ENCODE peak calls at places on chromosomes 13 and 19, in ten cellular contexts. B, E, I, T, S, Q, A, X, C and J are unnamed samples.

GRCh38 chr19:35559281-35559659 is 4.2 kb downstream of the ATP4A start:
- DNase-seq in B (no peak), E (no peak), I (no peak), T (no peak), S (peak; percentile 18), Q (no peak), A (no peak), X (no peak), C (no peak), J (no peak)

GRCh38 chr13:114125589-114125988 is 6.8 kb downstream of the RASA3 start:
- DNase-seq in B (no peak), E (no peak), I (no peak), T (no peak), S (no peak), Q (no peak), A (no peak), X (no peak), C (no peak), J (no peak)

GRCh38 chr19:19110410-19111137 is 27.7 kb downstream of the TMEM161A start:
- DNase-seq in B (no peak), E (no peak), I (no peak), T (no peak), S (no peak), Q (no peak), A (no peak), X (no peak), C (no peak), J (no peak)

GRCh38 chr13:49373699-49374098 is 70.2 kb downstream of the CAB39L start:
- DNase-seq in B (no peak), E (no peak), I (no peak), T (no peak), S (no peak), Q (no peak), A (no peak), X (no peak), C (no peak), J (no peak)

GRCh38 chr19:1189419-1189818 is 15.4 kb upstream of the SBNO2 start:
- DNase-seq in B (no peak), E (no peak), I (no peak), T (no peak), S (no peak), Q (no peak), A (no peak), X (no peak), C (no peak), J (no peak)

GRCh38 chr13:22114630-22115311 is 443.9 kb downstream of the FGF9 start:
- DNase-seq in B (no peak), E (no peak), I (no peak), T (peak; percentile 24), S (peak; percentile 94), Q (no peak), A (peak; percentile 19), X (no peak), C (no peak), J (no peak)

GRCh38 chr13:47592256-47592655 is 408.8 kb downstream of the SUCLA2 start:
- DNase-seq in B (no peak), E (no peak), I (no peak), T (no peak), S (no peak), Q (no peak), A (no peak), X (no peak), C (no peak), J (no peak)

GRCh38 chr19:46634045-46634655 is 1.9 kb downstream of the GNG8 start:
- DNase-seq in B (no peak), E (peak; percentile 97), I (peak; percentile 92), T (peak; percentile 95), S (peak; percentile 77), Q (peak; percentile 54), A (peak; percentile 89), X (peak; percentile 87), C (peak; percentile 69), J (peak; percentile 83)

GRCh38 chr19:51687791-51688664 is 5.1 kb upstream of the SPACA6 start:
- DNase-seq in B (peak; percentile 36), E (peak; percentile 68), I (peak; percentile 67), T (no peak), S (peak; percentile 58), Q (no peak), A (no peak), X (peak; percentile 68), C (peak; percentile 39), J (peak; percentile 70)

GRCh38 chr19:1155352-1156304 is 18.4 kb downstream of the SBNO2 start:
- DNase-seq in B (no peak), E (no peak), I (no peak), T (no peak), S (no peak), Q (no peak), A (no peak), X (no peak), C (no peak), J (peak; percentile 36)

GRCh38 chr13:34294483-34295129 is 476.7 kb downstream of the RFC3 start:
- DNase-seq in B (no peak), E (no peak), I (no peak), T (no peak), S (no peak), Q (no peak), A (no peak), X (no peak), C (no peak), J (no peak)

GRCh38 chr13:64471916-64472315 is 2758.2 kb downstream of the PCDH9 start:
- DNase-seq in B (no peak), E (peak; percentile 11), I (no peak), T (no peak), S (peak; percentile 27), Q (peak; percentile 30), A (no peak), X (no peak), C (no peak), J (peak; percentile 5)

GRCh38 chr13:73748404-73748803 is 385.8 kb downstream of the KLF12 start:
- DNase-seq in B (no peak), E (no peak), I (no peak), T (no peak), S (no peak), Q (no peak), A (no peak), X (no peak), C (no peak), J (no peak)

GRCh38 chr19:16325671-16326400 is 1.2 kb downstream of the KLF2 start:
- DNase-seq in B (peak; percentile 55), E (no peak), I (peak; percentile 61), T (peak; percentile 62), S (no peak), Q (no peak), A (no peak), X (peak; percentile 53), C (no peak), J (peak; percentile 10)

GRCh38 chr13:46743191-46743590 is 53.8 kb downstream of the ESD start:
- DNase-seq in B (no peak), E (no peak), I (no peak), T (no peak), S (no peak), Q (no peak), A (no peak), X (no peak), C (no peak), J (no peak)

GRCh38 chr13:95128045-95128643 is 173.1 kb downstream of the ABCC4 start:
- DNase-seq in B (peak; percentile 3), E (peak; percentile 10), I (no peak), T (no peak), S (no peak), Q (no peak), A (no peak), X (no peak), C (no peak), J (no peak)

GRCh38 chr19:35879770-35880317 is 11.5 kb downstream of the APLP1 start:
- DNase-seq in B (peak; percentile 52), E (peak; percentile 98), I (peak; percentile 84), T (peak; percentile 68), S (peak; percentile 89), Q (peak; percentile 84), A (no peak), X (peak; percentile 81), C (peak; percentile 74), J (peak; percentile 81)

GRCh38 chr13:89066868-89067466 is 1395.8 kb downstream of the SLITRK5 start:
- DNase-seq in B (no peak), E (peak; percentile 0), I (no peak), T (peak; percentile 8), S (peak; percentile 55), Q (no peak), A (no peak), X (no peak), C (no peak), J (peak; percentile 18)

GRCh38 chr19:21134934-21135366 is 6.9 kb upstream of the ZNF431 start:
- DNase-seq in B (no peak), E (no peak), I (no peak), T (no peak), S (no peak), Q (no peak), A (no peak), X (no peak), C (no peak), J (no peak)

GRCh38 chr19:47687906-47688305 is 25.3 kb upstream of the EHD2 start:
- DNase-seq in B (no peak), E (no peak), I (no peak), T (no peak), S (no peak), Q (no peak), A (no peak), X (no peak), C (no peak), J (no peak)

GRCh38 chr13:98688373-98688772 is 64.1 kb downstream of the SLC15A1 start:
- DNase-seq in B (no peak), E (no peak), I (no peak), T (no peak), S (no peak), Q (no peak), A (no peak), X (no peak), C (no peak), J (no peak)

GRCh38 chr19:45456500-45456815 is 11.3 kb upstream of the FOSB start:
- DNase-seq in B (no peak), E (no peak), I (no peak), T (no peak), S (no peak), Q (no peak), A (no peak), X (no peak), C (no peak), J (no peak)

GRCh38 chr19:37817180-37817911 is 38.0 kb upstream of the ZNF573 start:
- DNase-seq in B (peak; percentile 44), E (no peak), I (peak; percentile 83), T (peak; percentile 21), S (no peak), Q (peak; percentile 14), A (no peak), X (peak; percentile 77), C (peak; percentile 40), J (peak; percentile 29)

GRCh38 chr13:30608364-30608763 is 9.4 kb upstream of the USPL1 start:
- DNase-seq in B (no peak), E (no peak), I (no peak), T (no peak), S (no peak), Q (no peak), A (no peak), X (no peak), C (no peak), J (no peak)

GRCh38 chr13:75637101-75637774 is 1.1 kb downstream of the LMO7 start:
- DNase-seq in B (no peak), E (no peak), I (no peak), T (no peak), S (no peak), Q (no peak), A (no peak), X (no peak), C (no peak), J (no peak)

GRCh38 chr19:28074773-28075172 is 1138.2 kb downstream of the UQCRFS1 start:
- DNase-seq in B (no peak), E (no peak), I (no peak), T (no peak), S (no peak), Q (no peak), A (no peak), X (no peak), C (no peak), J (no peak)

GRCh38 chr13:43405457-43405856 is 381.3 kb downstream of the ENOX1 start:
- DNase-seq in B (no peak), E (no peak), I (no peak), T (no peak), S (no peak), Q (peak; percentile 24), A (no peak), X (no peak), C (no peak), J (no peak)